ENCODE peak calls at places on chromosomes 2 and 18, in seven cellular contexts. H is psoas muscle, Q is thoracic aorta, M is heart right ventricle, F is Ammon's horn, L is left ventricle myocardium inferior, R is Caki2. P is an unnamed sample.

GRCh38 chr2:40372278-40372580 is 79.7 kb downstream of the SLC8A1 start:
- DNase-seq in H (no peak), Q (no peak), M (no peak), F (no peak), L (no peak), R (no peak), P (no peak)

GRCh38 chr2:86480105-86480504 is 38.9 kb downstream of the KDM3A start:
- DNase-seq in H (no peak), Q (no peak), M (no peak), F (peak; percentile 73), L (peak; percentile 46), R (no peak), P (no peak)

GRCh38 chr2:27265536-27265870 is 2.7 kb upstream of the SLC30A3 start:
- DNase-seq in H (no peak), Q (no peak), M (no peak), F (no peak), L (no peak), R (no peak), P (no peak)

GRCh38 chr18:32470136-32470712 is 458 bp downstream of the GAREM1 start:
- DNase-seq in H (peak; percentile 70), Q (no peak), M (peak; percentile 30), F (peak; percentile 50), L (peak; percentile 41), R (peak; percentile 37), P (no peak)

GRCh38 chr2:192139813-192140212 is 54.9 kb downstream of the TMEFF2 start:
- DNase-seq in H (no peak), Q (no peak), M (no peak), F (no peak), L (no peak), R (no peak), P (no peak)

GRCh38 chr2:59308108-59308507 is 1067.0 kb upstream of the FANCL start:
- DNase-seq in H (no peak), Q (no peak), M (no peak), F (no peak), L (no peak), R (no peak), P (no peak)

GRCh38 chr2:121360566-121361300 is 75.7 kb upstream of the TFCP2L1 start:
- DNase-seq in H (peak; percentile 78), Q (peak; percentile 27), M (no peak), F (no peak), L (peak; percentile 46), R (peak; percentile 53), P (no peak)

GRCh38 chr2:36385603-36386002 is 30.0 kb downstream of the CRIM1 start:
- DNase-seq in H (no peak), Q (no peak), M (no peak), F (no peak), L (no peak), R (no peak), P (no peak)

GRCh38 chr2:219433666-219434467 is 776 bp upstream of the SPEG start:
- DNase-seq in H (peak; percentile 83), Q (no peak), M (no peak), F (no peak), L (no peak), R (no peak), P (no peak)